ENCODE peak calls at places on chromosomes 16 and 17, in nine cellular contexts. A is keratinocyte, R is DND-41, T is PC-9, Z is GM23248, F is endothelial cell of umbilical vein, U is PC-3, O is H1, J is fibroblast of lung. X is an unnamed sample.

GRCh38 chr17:68035131-68035522 is 408 bp upstream of the KPNA2 start:
- DNase-seq in A (no peak), R (peak), T (no peak), Z (peak), F (no peak), U (no peak), O (no peak), J (no peak), X (peak)

GRCh38 chr16:11689031-11689840 is 21.0 kb downstream of the SNN start:
- DNase-seq in A (no peak), R (no peak), T (no peak), Z (no peak), F (no peak), U (no peak), O (no peak), J (no peak), X (no peak)

GRCh38 chr16:1333149-1333812 is at the start of gene BAIAP3:
- DNase-seq in A (no peak), R (no peak), T (no peak), Z (peak), F (no peak), U (peak), O (no peak), J (no peak), X (no peak)

GRCh38 chr16:52914428-52914827 is 138.3 kb downstream of the CHD9NB start:
- DNase-seq in A (no peak), R (no peak), T (no peak), Z (no peak), F (no peak), U (no peak), O (no peak), J (no peak), X (no peak)

GRCh38 chr17:73069846-73070245 is 22.6 kb downstream of the SLC39A11 start:
- DNase-seq in A (no peak), R (no peak), T (no peak), Z (no peak), F (no peak), U (no peak), O (no peak), J (no peak), X (no peak)

GRCh38 chr16:58578642-58579041 is 51.0 kb downstream of the CNOT1 start:
- DNase-seq in A (no peak), R (no peak), T (no peak), Z (no peak), F (no peak), U (no peak), O (no peak), J (no peak), X (no peak)

GRCh38 chr17:38892620-38893019 is 22.8 kb downstream of the LASP1 start:
- DNase-seq in A (no peak), R (no peak), T (no peak), Z (no peak), F (no peak), U (no peak), O (no peak), J (no peak), X (no peak)

GRCh38 chr17:62679866-62680377 is 52.5 kb downstream of the MRC2 start:
- DNase-seq in A (no peak), R (no peak), T (no peak), Z (no peak), F (no peak), U (no peak), O (no peak), J (no peak), X (no peak)

GRCh38 chr16:58124601-58124915 is 4.6 kb downstream of the CFAP20 start:
- DNase-seq in A (no peak), R (no peak), T (no peak), Z (peak), F (peak), U (peak), O (no peak), J (no peak), X (no peak)

GRCh38 chr17:1504866-1505265 is 11.5 kb downstream of the INPP5K start:
- DNase-seq in A (no peak), R (no peak), T (no peak), Z (no peak), F (no peak), U (no peak), O (no peak), J (no peak), X (no peak)

GRCh38 chr17:44351961-44352921 is 7.1 kb downstream of the GRN start:
- DNase-seq in A (no peak), R (no peak), T (no peak), Z (no peak), F (no peak), U (no peak), O (no peak), J (no peak), X (no peak)

GRCh38 chr17:81999975-82000802 is 22.5 kb downstream of the CENPX start:
- DNase-seq in A (no peak), R (no peak), T (no peak), Z (no peak), F (no peak), U (no peak), O (no peak), J (no peak), X (no peak)

GRCh38 chr16:19419691-19420060 is 2.0 kb downstream of the TMC5 start:
- DNase-seq in A (peak), R (no peak), T (peak), Z (peak), F (no peak), U (peak), O (no peak), J (peak), X (no peak)

GRCh38 chr16:70662991-70663523 is 16.7 kb downstream of the IL34 start:
- DNase-seq in A (no peak), R (no peak), T (no peak), Z (no peak), F (no peak), U (no peak), O (no peak), J (no peak), X (no peak)

GRCh38 chr16:9756434-9756833 is 425.8 kb downstream of the GRIN2A start:
- DNase-seq in A (no peak), R (no peak), T (no peak), Z (no peak), F (no peak), U (no peak), O (no peak), J (no peak), X (no peak)

GRCh38 chr16:78504391-78504945 is 405.0 kb downstream of the WWOX start:
- DNase-seq in A (no peak), R (no peak), T (no peak), Z (peak), F (no peak), U (no peak), O (no peak), J (peak), X (no peak)

GRCh38 chr16:86558355-86559193 is 3.5 kb upstream of the MTHFSD start:
- DNase-seq in A (no peak), R (no peak), T (no peak), Z (no peak), F (no peak), U (no peak), O (no peak), J (peak), X (no peak)

GRCh38 chr17:76872221-76872873 is 4.1 kb downstream of the MGAT5B start:
- DNase-seq in A (peak), R (peak), T (peak), Z (peak), F (peak), U (peak), O (no peak), J (peak), X (no peak)

GRCh38 chr17:64786337-64786736 is 124.2 kb upstream of the SMURF2 start:
- DNase-seq in A (peak), R (no peak), T (no peak), Z (no peak), F (no peak), U (peak), O (no peak), J (no peak), X (no peak)

GRCh38 chr17:31663576-31663975 is 195.5 kb downstream of the COPRS start:
- DNase-seq in A (no peak), R (no peak), T (no peak), Z (peak), F (peak), U (no peak), O (no peak), J (peak), X (no peak)

GRCh38 chr16:1614226-1615102 is 2.3 kb downstream of the CRAMP1 start:
- DNase-seq in A (no peak), R (peak), T (no peak), Z (peak), F (peak), U (peak), O (no peak), J (peak), X (no peak)

GRCh38 chr16:8530756-8531155 is 59.6 kb downstream of the TMEM114 start:
- DNase-seq in A (no peak), R (no peak), T (no peak), Z (no peak), F (no peak), U (no peak), O (no peak), J (no peak), X (no peak)

GRCh38 chr17:41540921-41541625 is 13.0 kb upstream of the KRT19 start:
- DNase-seq in A (no peak), R (no peak), T (peak), Z (peak), F (peak), U (peak), O (no peak), J (no peak), X (no peak)

GRCh38 chr16:85319984-85320440 is 207.7 kb upstream of the CIBAR2 start:
- DNase-seq in A (no peak), R (no peak), T (no peak), Z (no peak), F (no peak), U (no peak), O (no peak), J (no peak), X (no peak)
- H3K27ac ChIP-seq in A (no peak), R (no peak), T (no peak), Z (no peak), F (no peak), U (no peak), O (no peak), J (no peak), X (no peak)

GRCh38 chr16:30934827-30935557 is 11.6 kb downstream of the FBXL19 start:
- DNase-seq in A (no peak), R (peak), T (no peak), Z (peak), F (peak), U (peak), O (no peak), J (peak), X (no peak)
- TF ChIP-seq EZH2 in A (no peak), R (no peak), T (no peak), Z (no peak), F (no peak), U (no peak), O (no peak), J (no peak), X (no peak)

GRCh38 chr16:25051446-25052160 is 36.4 kb upstream of the ARHGAP17 start:
- DNase-seq in A (peak), R (no peak), T (peak), Z (peak), F (peak), U (peak), O (no peak), J (peak), X (no peak)
- H3K27ac ChIP-seq in A (no peak), R (no peak), T (no peak), Z (peak), F (no peak), U (peak), O (no peak), J (peak), X (peak)

GRCh38 chr17:58328195-58329034 is at the start of gene TSPOAP1:
- DNase-seq in A (no peak), R (peak), T (no peak), Z (no peak), F (no peak), U (no peak), O (no peak), J (no peak), X (no peak)

GRCh38 chr17:58330544-58330996 is 2.0 kb upstream of the TSPOAP1 start:
- DNase-seq in A (no peak), R (peak), T (no peak), Z (no peak), F (no peak), U (no peak), O (no peak), J (no peak), X (no peak)

GRCh38 chr17:58329035-58329807 is 626 bp upstream of the TSPOAP1 start:
- DNase-seq in A (no peak), R (peak), T (no peak), Z (no peak), F (no peak), U (no peak), O (no peak), J (no peak), X (no peak)

GRCh38 chr17:58330997-58331814 is 2.6 kb upstream of the TSPOAP1 start:
- DNase-seq in A (no peak), R (peak), T (no peak), Z (no peak), F (no peak), U (no peak), O (no peak), J (no peak), X (no peak)

DNA sequence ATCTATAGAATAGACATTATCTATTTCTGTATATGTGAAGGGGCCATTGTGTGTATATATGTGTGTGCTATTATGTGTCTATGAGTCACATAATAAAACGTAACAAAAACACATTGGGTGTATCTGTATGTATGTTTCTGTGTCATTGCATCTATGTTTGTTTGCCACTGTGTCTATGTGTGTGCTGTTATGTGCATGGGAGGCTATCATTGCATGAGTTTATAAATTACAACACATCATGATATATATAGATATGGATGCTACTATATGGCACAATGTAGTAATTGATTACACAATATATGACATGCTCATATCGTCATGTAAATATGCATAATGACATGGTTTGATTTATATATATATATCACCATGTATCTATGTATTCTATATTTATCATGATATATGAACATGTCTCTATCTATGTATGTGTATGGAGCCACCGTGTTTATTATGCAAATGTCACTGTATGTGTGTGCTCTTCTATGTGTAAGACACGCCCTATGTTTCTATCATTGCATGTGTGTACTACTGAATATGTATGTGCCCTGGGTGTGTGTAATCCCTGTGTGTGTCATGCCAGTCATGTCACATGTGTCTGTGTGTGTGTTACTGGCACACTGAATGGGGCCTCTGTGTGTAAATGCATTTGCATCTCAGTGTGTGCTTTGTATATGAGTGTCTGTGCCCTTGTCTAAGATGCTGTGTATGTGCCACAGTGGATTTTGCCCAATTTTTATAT is 1.4 kb upstream of the TSPOAP1 start:
- DNase-seq in A (no peak), R (peak), T (no peak), Z (no peak), F (no peak), U (no peak), O (no peak), J (no peak), X (no peak)
- TF ChIP-seq EZH2 in A (no peak), R (no peak), T (no peak), Z (no peak), F (no peak), U (no peak), O (no peak), J (no peak), X (no peak)

GRCh38 chr16:30397056-30397455 is 1.8 kb downstream of the ZNF48 start:
- DNase-seq in A (no peak), R (no peak), T (no peak), Z (no peak), F (no peak), U (no peak), O (no peak), J (no peak), X (no peak)

GRCh38 chr16:30394603-30395154 is 541 bp upstream of the ZNF48 start:
- DNase-seq in A (no peak), R (peak), T (no peak), Z (peak), F (peak), U (no peak), O (no peak), J (peak), X (no peak)

GRCh38 chr16:30397776-30398659 is 2.8 kb downstream of the ZNF48 start:
- DNase-seq in A (no peak), R (no peak), T (no peak), Z (no peak), F (no peak), U (no peak), O (no peak), J (no peak), X (no peak)

GRCh38 chr16:30395155-30395991 is at the start of gene ZNF48:
- DNase-seq in A (no peak), R (peak), T (peak), Z (peak), F (peak), U (peak), O (no peak), J (peak), X (no peak)

GRCh38 chr16:30395992-30396560 is 856 bp downstream of the ZNF48 start:
- DNase-seq in A (no peak), R (no peak), T (no peak), Z (no peak), F (no peak), U (no peak), O (no peak), J (no peak), X (no peak)
- H3K27ac ChIP-seq in A (peak), R (peak), T (peak), Z (no peak), F (no peak), U (peak), O (peak), J (no peak), X (peak)

GRCh38 chr17:66695098-66695497 is 139.8 kb upstream of the CACNG5 start:
- DNase-seq in A (no peak), R (no peak), T (no peak), Z (no peak), F (no peak), U (no peak), O (no peak), J (no peak), X (no peak)

GRCh38 chr17:66689192-66689591 is 145.7 kb upstream of the CACNG5 start:
- DNase-seq in A (no peak), R (no peak), T (no peak), Z (no peak), F (no peak), U (no peak), O (no peak), J (no peak), X (no peak)

GRCh38 chr17:66687570-66688284 is 147.2 kb upstream of the CACNG5 start:
- DNase-seq in A (no peak), R (no peak), T (no peak), Z (no peak), F (no peak), U (no peak), O (no peak), J (no peak), X (no peak)

GRCh38 chr17:66690166-66690565 is 144.8 kb upstream of the CACNG5 start:
- DNase-seq in A (no peak), R (no peak), T (no peak), Z (no peak), F (no peak), U (no peak), O (no peak), J (no peak), X (no peak)

GRCh38 chr17:66691644-66692500 is 143.0 kb upstream of the CACNG5 start:
- DNase-seq in A (no peak), R (no peak), T (peak), Z (peak), F (peak), U (peak), O (no peak), J (no peak), X (no peak)
- TF ChIP-seq EZH2 in A (no peak), R (no peak), T (no peak), Z (no peak), F (no peak), U (no peak), O (no peak), J (no peak), X (no peak)

GRCh38 chr16:67105251-67105650 is 4.5 kb upstream of the PHAF1 start:
- DNase-seq in A (no peak), R (no peak), T (no peak), Z (no peak), F (no peak), U (no peak), O (no peak), J (no peak), X (no peak)
- H3K27ac ChIP-seq in A (no peak), R (no peak), T (no peak), Z (no peak), F (no peak), U (no peak), O (no peak), J (no peak), X (no peak)